ENCODE peak calls at places on chromosomes 5 and 9, in ten cellular contexts. T is amniotic stem cell; K is naive thymus-derived CD8-positive, alpha-beta T cell; W is fibroblast of gingiva; Z is CMK; H is lower lobe of right lung; Q is RPMI8226; P is EH; R is iPS DF 19.7; S is HFFc6. C is an unnamed sample.

GRCh38 chr9:18638448-18639249 is 164.7 kb downstream of the ADAMTSL1 start:
- DNase-seq in T (no peak), K (no peak), W (peak; percentile 72), Z (no peak), H (no peak), Q (no peak), P (peak; percentile 63), R (no peak), S (no peak), C (peak; percentile 26)

GRCh38 chr9:127921592-127922120 is 4.8 kb upstream of the ST6GALNAC4 start:
- DNase-seq in T (no peak), K (peak; percentile 87), W (peak; percentile 46), Z (no peak), H (peak; percentile 84), Q (peak; percentile 73), P (peak; percentile 62), R (no peak), S (no peak), C (peak; percentile 81)

GRCh38 chr5:151742870-151743294 is 15.5 kb downstream of the ATOX1 start:
- DNase-seq in T (peak; percentile 16), K (no peak), W (peak; percentile 45), Z (no peak), H (no peak), Q (no peak), P (peak; percentile 80), R (no peak), S (peak; percentile 71), C (peak; percentile 66)

GRCh38 chr5:132838516-132839282 is 8.3 kb upstream of the SHROOM1 start:
- DNase-seq in T (no peak), K (no peak), W (no peak), Z (no peak), H (no peak), Q (no peak), P (no peak), R (no peak), S (no peak), C (no peak)

GRCh38 chr9:137311971-137312851 is 10.1 kb upstream of the NRARP start:
- DNase-seq in T (no peak), K (peak; percentile 59), W (no peak), Z (no peak), H (peak; percentile 45), Q (no peak), P (no peak), R (no peak), S (no peak), C (no peak)

GRCh38 chr5:9545959-9546851 is at the start of gene SEMA5A:
- DNase-seq in T (peak; percentile 38), K (no peak), W (peak; percentile 80), Z (no peak), H (peak; percentile 77), Q (peak; percentile 21), P (peak; percentile 86), R (no peak), S (peak; percentile 61), C (peak; percentile 78)

GRCh38 chr5:90853759-90854515 is 295.3 kb downstream of the ADGRV1 start:
- DNase-seq in T (no peak), K (no peak), W (no peak), Z (no peak), H (no peak), Q (no peak), P (no peak), R (no peak), S (no peak), C (no peak)

GRCh38 chr5:120327180-120327579 is 136.9 kb upstream of the PRR16 start:
- DNase-seq in T (no peak), K (no peak), W (no peak), Z (no peak), H (no peak), Q (no peak), P (no peak), R (no peak), S (no peak), C (no peak)

GRCh38 chr5:19531374-19531952 is 456.5 kb downstream of the CDH18 start:
- DNase-seq in T (no peak), K (no peak), W (no peak), Z (no peak), H (no peak), Q (peak; percentile 20), P (no peak), R (no peak), S (no peak), C (no peak)

GRCh38 chr5:139640432-139641115 is 7.6 kb upstream of the CXXC5 start:
- DNase-seq in T (no peak), K (no peak), W (no peak), Z (no peak), H (no peak), Q (no peak), P (no peak), R (no peak), S (no peak), C (no peak)

GRCh38 chr9:80134487-80134886 is 562.7 kb downstream of the TLE4 start:
- DNase-seq in T (no peak), K (no peak), W (no peak), Z (no peak), H (no peak), Q (no peak), P (no peak), R (no peak), S (no peak), C (no peak)

GRCh38 chr5:71882826-71883744 is 164.0 kb downstream of the CARTPT start:
- DNase-seq in T (no peak), K (no peak), W (peak; percentile 71), Z (no peak), H (no peak), Q (no peak), P (peak; percentile 92), R (no peak), S (peak; percentile 64), C (peak; percentile 33)

GRCh38 chr5:33032161-33033085 is 321.3 kb downstream of the NPR3 start:
- DNase-seq in T (peak; percentile 19), K (no peak), W (peak; percentile 61), Z (no peak), H (no peak), Q (no peak), P (peak; percentile 35), R (no peak), S (peak; percentile 12), C (peak; percentile 68)

GRCh38 chr9:995776-996175 is 19.3 kb downstream of the DMRT3 start:
- DNase-seq in T (no peak), K (no peak), W (peak; percentile 3), Z (no peak), H (no peak), Q (no peak), P (peak; percentile 54), R (no peak), S (peak; percentile 65), C (peak; percentile 48)

GRCh38 chr5:79685621-79686020 is 4.0 kb upstream of the CMYA5 start:
- DNase-seq in T (no peak), K (no peak), W (no peak), Z (no peak), H (no peak), Q (no peak), P (peak; percentile 17), R (no peak), S (no peak), C (no peak)

GRCh38 chr5:50968296-50969206 is 302.1 kb downstream of the PARP8 start:
- DNase-seq in T (no peak), K (no peak), W (no peak), Z (no peak), H (no peak), Q (no peak), P (no peak), R (no peak), S (no peak), C (no peak)

GRCh38 chr9:111815200-111816070 is 20.7 kb upstream of the SHOC1 start:
- DNase-seq in T (no peak), K (no peak), W (no peak), Z (no peak), H (no peak), Q (no peak), P (no peak), R (no peak), S (no peak), C (no peak)

GRCh38 chr5:52469835-52470234 is 317.9 kb upstream of the ITGA1 start:
- DNase-seq in T (no peak), K (no peak), W (no peak), Z (no peak), H (no peak), Q (peak; percentile 15), P (no peak), R (no peak), S (no peak), C (no peak)

GRCh38 chr9:90658181-90658580 is 15.6 kb upstream of the DIRAS2 start:
- DNase-seq in T (no peak), K (no peak), W (no peak), Z (no peak), H (no peak), Q (no peak), P (no peak), R (no peak), S (no peak), C (no peak)

GRCh38 chr9:133919253-133920115 is 72.6 kb downstream of the VAV2 start:
- DNase-seq in T (no peak), K (no peak), W (no peak), Z (no peak), H (no peak), Q (no peak), P (peak; percentile 6), R (no peak), S (no peak), C (no peak)

GRCh38 chr9:100724932-100725331 is 147.1 kb downstream of the CAVIN4 start:
- DNase-seq in T (no peak), K (no peak), W (no peak), Z (no peak), H (no peak), Q (no peak), P (no peak), R (no peak), S (no peak), C (no peak)

GRCh38 chr5:172686111-172686510 is 45.0 kb downstream of the NEURL1B start:
- DNase-seq in T (no peak), K (peak; percentile 57), W (no peak), Z (no peak), H (no peak), Q (no peak), P (peak; percentile 52), R (no peak), S (no peak), C (no peak)

GRCh38 chr5:169670769-169671525 is 33.9 kb downstream of the DOCK2 start:
- DNase-seq in T (no peak), K (no peak), W (no peak), Z (no peak), H (no peak), Q (no peak), P (no peak), R (no peak), S (no peak), C (no peak)

GRCh38 chr5:90307386-90308181 is 102.0 kb downstream of the CETN3 start:
- DNase-seq in T (no peak), K (no peak), W (no peak), Z (no peak), H (no peak), Q (no peak), P (no peak), R (no peak), S (no peak), C (no peak)

GRCh38 chr9:121954477-121955175 is 138.5 kb downstream of the TTLL11 start:
- DNase-seq in T (no peak), K (no peak), W (peak; percentile 67), Z (no peak), H (no peak), Q (no peak), P (peak; percentile 63), R (no peak), S (no peak), C (peak; percentile 56)

GRCh38 chr5:174300941-174301761 is 255.6 kb downstream of the NSG2 start:
- DNase-seq in T (no peak), K (no peak), W (no peak), Z (no peak), H (no peak), Q (no peak), P (no peak), R (no peak), S (no peak), C (no peak)

GRCh38 chr9:23725279-23725946 is 100.6 kb downstream of the ELAVL2 start:
- DNase-seq in T (no peak), K (no peak), W (no peak), Z (no peak), H (no peak), Q (no peak), P (no peak), R (no peak), S (no peak), C (no peak)

GRCh38 chr9:116081437-116082110 is 72.0 kb upstream of the PAPPA start:
- DNase-seq in T (no peak), K (no peak), W (peak; percentile 52), Z (no peak), H (no peak), Q (no peak), P (peak; percentile 45), R (no peak), S (no peak), C (peak; percentile 12)

C was measured in AG08395.